ENCODE peak calls at places on chromosomes 6 and 20, in four cellular contexts. O, F, D and A are unnamed samples.

GRCh38 chr20:13302647-13303425 is 81.8 kb downstream of the ISM1 start:
- DNase-seq in O (peak), F (no peak), D (no peak), A (no peak)

GRCh38 chr20:10591956-10592521 is 81.8 kb downstream of the JAG1 start:
- DNase-seq in O (no peak), F (no peak), D (no peak), A (no peak)

GRCh38 chr6:63584125-63584514 is 11.8 kb downstream of the LOC128125822 start:
- DNase-seq in O (no peak), F (no peak), D (no peak), A (no peak)

GRCh38 chr6:56852611-56853010 is 102.3 kb upstream of the BEND6 start:
- DNase-seq in O (no peak), F (no peak), D (no peak), A (no peak)

GRCh38 chr6:26550250-26550993 is 12.3 kb downstream of the HMGN4 start:
- DNase-seq in O (no peak), F (peak), D (peak), A (peak)

GRCh38 chr6:101832371-101832770 is 438.9 kb downstream of the GRIK2 start:
- DNase-seq in O (no peak), F (peak), D (no peak), A (no peak)

GRCh38 chr6:167574431-167575097 is 249.7 kb downstream of the TTLL2 start:
- DNase-seq in O (no peak), F (no peak), D (peak), A (peak)

GRCh38 chr20:45701104-45701503 is 734 bp upstream of the WFDC13 start:
- DNase-seq in O (no peak), F (no peak), D (no peak), A (no peak)

GRCh38 chr20:1577906-1578305 is 20.4 kb upstream of the SIRPD start:
- DNase-seq in O (no peak), F (no peak), D (no peak), A (no peak)

GRCh38 chr6:3388786-3389185 is 68.1 kb downstream of the SLC22A23 start:
- DNase-seq in O (no peak), F (no peak), D (no peak), A (no peak)

GRCh38 chr6:148251286-148251685 is 91.4 kb upstream of the SASH1 start:
- DNase-seq in O (no peak), F (no peak), D (no peak), A (no peak)

GRCh38 chr20:61753196-61753942 is 312.3 kb downstream of the TAF4 start:
- DNase-seq in O (no peak), F (no peak), D (no peak), A (no peak)

GRCh38 chr6:56445818-56446217 is 196.9 kb downstream of the DST start:
- DNase-seq in O (no peak), F (no peak), D (peak), A (no peak)

GRCh38 chr20:21508230-21509078 is 5.4 kb downstream of the NKX2-2 start:
- DNase-seq in O (no peak), F (no peak), D (no peak), A (no peak)

GRCh38 chr6:33161354-33162320 is 30.6 kb downstream of the COL11A2 start:
- DNase-seq in O (peak), F (peak), D (peak), A (peak)